ENCODE peak calls at places on chromosome 13, in eight cellular contexts. I is Calu3; L is hepatic stellate cell; P is neural progenitor cell; U is fibroblast of pulmonary artery; O is naive thymus-derived CD8-positive, alpha-beta T cell; E is RWPE1; C is GM23338. F is an unnamed sample.

GRCh38 chr13:93151277-93151676 is 75.3 kb upstream of the GPC6 start:
- DNase-seq in I (no peak), L (peak), P (no peak), U (peak), O (no peak), E (peak), C (no peak), F (peak)

GRCh38 chr13:20706661-20707060 is 3.2 kb downstream of the IL17D start:
- DNase-seq in I (no peak), L (no peak), P (no peak), U (no peak), O (no peak), E (no peak), C (no peak), F (no peak)

GRCh38 chr13:23378009-23378632 is 55.4 kb downstream of the SACS start:
- DNase-seq in I (no peak), L (peak), P (no peak), U (peak), O (peak), E (peak), C (peak), F (peak)

GRCh38 chr13:73060251-73061160 is 1.7 kb downstream of the KLF5 start:
- DNase-seq in I (no peak), L (peak), P (peak), U (peak), O (peak), E (peak), C (no peak), F (peak)

GRCh38 chr13:41188584-41188983 is 5.8 kb downstream of the KBTBD7 start:
- DNase-seq in I (no peak), L (no peak), P (no peak), U (peak), O (no peak), E (peak), C (no peak), F (no peak)

GRCh38 chr13:59437902-59438301 is 725.8 kb downstream of the DIAPH3 start:
- DNase-seq in I (no peak), L (no peak), P (no peak), U (peak), O (no peak), E (no peak), C (peak), F (peak)

GRCh38 chr13:51501592-51502205 is 48.9 kb upstream of the INTS6 start:
- DNase-seq in I (no peak), L (peak), P (no peak), U (peak), O (no peak), E (no peak), C (no peak), F (no peak)

GRCh38 chr13:24217601-24218281 is 57.2 kb downstream of the SPATA13 start:
- DNase-seq in I (peak), L (no peak), P (no peak), U (peak), O (no peak), E (no peak), C (peak), F (peak)

GRCh38 chr13:80850771-80851170 is 509.8 kb upstream of the SPRY2 start:
- DNase-seq in I (no peak), L (no peak), P (no peak), U (no peak), O (no peak), E (no peak), C (peak), F (no peak)

F was measured in NB4.